ENCODE peak calls at places on chromosomes 5 and 9, in ten cellular contexts. One of them, this sample, is unnamed.

GRCh38 chr9:74735761-74736160 is 152.0 kb downstream of the TRPM6 start:
- DNase-seq in MCF 10A: no peak
- DNase-seq in ureter: no peak
- DNase-seq in LoVo: no peak
- DNase-seq in SK-N-DZ: no peak
- DNase-seq in activated CD8-positive, alpha-beta memory T cell treated with anti-CD3 and anti-CD28 coated beads for 48 hours: no peak
- DNase-seq in LHCN-M2: no peak
- DNase-seq in stimulated activated CD8-positive, alpha-beta memory T cell treated with anti-CD3 and anti-CD28 coated beads, Interleukin-4, amount 100 ng/mL, for 1 hour: no peak
- DNase-seq in OCI-M1: no peak
- DNase-seq in Kasumi-1: no peak
- DNase-seq in this sample: no peak

GRCh38 chr5:54905942-54906537 is 79.4 kb downstream of the ESM1 start:
- DNase-seq in Kasumi-1: peak
- DNase-seq in OCI-M1: peak
- DNase-seq in SK-N-DZ: peak
- DNase-seq in MCF 10A: peak
- DNase-seq in LHCN-M2: peak
- DNase-seq in activated CD8-positive, alpha-beta memory T cell treated with anti-CD3 and anti-CD28 coated beads for 48 hours: no peak
- DNase-seq in LoVo: peak
- DNase-seq in stimulated activated CD8-positive, alpha-beta memory T cell treated with anti-CD3 and anti-CD28 coated beads, Interleukin-4, amount 100 ng/mL, for 1 hour: peak
- DNase-seq in ureter: peak
- DNase-seq in this sample: peak

GRCh38 chr9:127569819-127570401 is 42.2 kb upstream of the STXBP1 start:
- DNase-seq in Kasumi-1: no peak
- DNase-seq in stimulated activated CD8-positive, alpha-beta memory T cell treated with anti-CD3 and anti-CD28 coated beads, Interleukin-4, amount 100 ng/mL, for 1 hour: no peak
- DNase-seq in OCI-M1: no peak
- DNase-seq in SK-N-DZ: peak
- DNase-seq in ureter: no peak
- DNase-seq in LHCN-M2: peak
- DNase-seq in activated CD8-positive, alpha-beta memory T cell treated with anti-CD3 and anti-CD28 coated beads for 48 hours: no peak
- DNase-seq in LoVo: no peak
- DNase-seq in MCF 10A: peak
- DNase-seq in this sample: peak

GRCh38 chr9:138044485-138045383 is 167.2 kb downstream of the CACNA1B start:
- DNase-seq in LoVo: no peak
- DNase-seq in stimulated activated CD8-positive, alpha-beta memory T cell treated with anti-CD3 and anti-CD28 coated beads, Interleukin-4, amount 100 ng/mL, for 1 hour: no peak
- DNase-seq in Kasumi-1: no peak
- DNase-seq in ureter: peak
- DNase-seq in activated CD8-positive, alpha-beta memory T cell treated with anti-CD3 and anti-CD28 coated beads for 48 hours: no peak
- DNase-seq in LHCN-M2: no peak
- DNase-seq in SK-N-DZ: no peak
- DNase-seq in MCF 10A: no peak
- DNase-seq in OCI-M1: no peak
- DNase-seq in this sample: no peak

GRCh38 chr5:122909470-122910100 is 64.2 kb downstream of the SNX24 start:
- DNase-seq in Kasumi-1: no peak
- DNase-seq in ureter: no peak
- DNase-seq in MCF 10A: no peak
- DNase-seq in LoVo: no peak
- DNase-seq in activated CD8-positive, alpha-beta memory T cell treated with anti-CD3 and anti-CD28 coated beads for 48 hours: no peak
- DNase-seq in stimulated activated CD8-positive, alpha-beta memory T cell treated with anti-CD3 and anti-CD28 coated beads, Interleukin-4, amount 100 ng/mL, for 1 hour: no peak
- DNase-seq in LHCN-M2: no peak
- DNase-seq in OCI-M1: no peak
- DNase-seq in SK-N-DZ: no peak
- DNase-seq in this sample: no peak

GRCh38 chr9:75950983-75951382 is 60.5 kb downstream of the PCSK5 start:
- DNase-seq in LHCN-M2: no peak
- DNase-seq in ureter: no peak
- DNase-seq in SK-N-DZ: no peak
- DNase-seq in stimulated activated CD8-positive, alpha-beta memory T cell treated with anti-CD3 and anti-CD28 coated beads, Interleukin-4, amount 100 ng/mL, for 1 hour: no peak
- DNase-seq in Kasumi-1: no peak
- DNase-seq in LoVo: peak
- DNase-seq in MCF 10A: no peak
- DNase-seq in activated CD8-positive, alpha-beta memory T cell treated with anti-CD3 and anti-CD28 coated beads for 48 hours: no peak
- DNase-seq in OCI-M1: peak
- DNase-seq in this sample: no peak

GRCh38 chr9:98118640-98119601 is at the start of gene TRIM14:
- DNase-seq in LHCN-M2: peak
- DNase-seq in MCF 10A: peak
- DNase-seq in Kasumi-1: peak
- DNase-seq in LoVo: peak
- DNase-seq in OCI-M1: peak
- DNase-seq in SK-N-DZ: peak
- DNase-seq in ureter: peak
- DNase-seq in stimulated activated CD8-positive, alpha-beta memory T cell treated with anti-CD3 and anti-CD28 coated beads, Interleukin-4, amount 100 ng/mL, for 1 hour: no peak
- DNase-seq in activated CD8-positive, alpha-beta memory T cell treated with anti-CD3 and anti-CD28 coated beads for 48 hours: peak
- DNase-seq in this sample: peak

GRCh38 chr5:163498886-163499285 is 6.5 kb upstream of the MAT2B start:
- DNase-seq in SK-N-DZ: no peak
- DNase-seq in ureter: no peak
- DNase-seq in MCF 10A: no peak
- DNase-seq in LoVo: no peak
- DNase-seq in LHCN-M2: peak
- DNase-seq in Kasumi-1: no peak
- DNase-seq in stimulated activated CD8-positive, alpha-beta memory T cell treated with anti-CD3 and anti-CD28 coated beads, Interleukin-4, amount 100 ng/mL, for 1 hour: no peak
- DNase-seq in OCI-M1: no peak
- DNase-seq in activated CD8-positive, alpha-beta memory T cell treated with anti-CD3 and anti-CD28 coated beads for 48 hours: no peak
- DNase-seq in this sample: no peak

GRCh38 chr5:55934117-55934613 is 60.6 kb downstream of the IL6ST start:
- DNase-seq in SK-N-DZ: no peak
- DNase-seq in MCF 10A: peak
- DNase-seq in stimulated activated CD8-positive, alpha-beta memory T cell treated with anti-CD3 and anti-CD28 coated beads, Interleukin-4, amount 100 ng/mL, for 1 hour: no peak
- DNase-seq in OCI-M1: no peak
- DNase-seq in LoVo: peak
- DNase-seq in ureter: no peak
- DNase-seq in Kasumi-1: no peak
- DNase-seq in activated CD8-positive, alpha-beta memory T cell treated with anti-CD3 and anti-CD28 coated beads for 48 hours: no peak
- DNase-seq in LHCN-M2: no peak
- DNase-seq in this sample: no peak

GRCh38 chr5:132839426-132840301 is 9.2 kb upstream of the SHROOM1 start:
- DNase-seq in LoVo: no peak
- DNase-seq in stimulated activated CD8-positive, alpha-beta memory T cell treated with anti-CD3 and anti-CD28 coated beads, Interleukin-4, amount 100 ng/mL, for 1 hour: no peak
- DNase-seq in ureter: no peak
- DNase-seq in MCF 10A: peak
- DNase-seq in Kasumi-1: no peak
- DNase-seq in OCI-M1: no peak
- DNase-seq in activated CD8-positive, alpha-beta memory T cell treated with anti-CD3 and anti-CD28 coated beads for 48 hours: no peak
- DNase-seq in LHCN-M2: peak
- DNase-seq in SK-N-DZ: no peak
- DNase-seq in this sample: peak

GRCh38 chr5:53073349-53073748 is 36.2 kb downstream of the MOCS2 start:
- DNase-seq in stimulated activated CD8-positive, alpha-beta memory T cell treated with anti-CD3 and anti-CD28 coated beads, Interleukin-4, amount 100 ng/mL, for 1 hour: no peak
- DNase-seq in activated CD8-positive, alpha-beta memory T cell treated with anti-CD3 and anti-CD28 coated beads for 48 hours: no peak
- DNase-seq in LHCN-M2: no peak
- DNase-seq in SK-N-DZ: no peak
- DNase-seq in LoVo: no peak
- DNase-seq in OCI-M1: no peak
- DNase-seq in ureter: no peak
- DNase-seq in MCF 10A: no peak
- DNase-seq in Kasumi-1: no peak
- DNase-seq in this sample: no peak

GRCh38 chr5:23419115-23419514 is 88.3 kb upstream of the PRDM9 start:
- DNase-seq in Kasumi-1: no peak
- DNase-seq in LoVo: no peak
- DNase-seq in SK-N-DZ: no peak
- DNase-seq in activated CD8-positive, alpha-beta memory T cell treated with anti-CD3 and anti-CD28 coated beads for 48 hours: no peak
- DNase-seq in LHCN-M2: no peak
- DNase-seq in MCF 10A: peak
- DNase-seq in stimulated activated CD8-positive, alpha-beta memory T cell treated with anti-CD3 and anti-CD28 coated beads, Interleukin-4, amount 100 ng/mL, for 1 hour: no peak
- DNase-seq in OCI-M1: peak
- DNase-seq in ureter: no peak
- DNase-seq in this sample: no peak

GRCh38 chr5:153866176-153866575 is 172.5 kb downstream of the FAM114A2 start:
- DNase-seq in activated CD8-positive, alpha-beta memory T cell treated with anti-CD3 and anti-CD28 coated beads for 48 hours: no peak
- DNase-seq in ureter: no peak
- DNase-seq in SK-N-DZ: no peak
- DNase-seq in LHCN-M2: no peak
- DNase-seq in OCI-M1: no peak
- DNase-seq in MCF 10A: no peak
- DNase-seq in Kasumi-1: no peak
- DNase-seq in LoVo: peak
- DNase-seq in stimulated activated CD8-positive, alpha-beta memory T cell treated with anti-CD3 and anti-CD28 coated beads, Interleukin-4, amount 100 ng/mL, for 1 hour: no peak
- DNase-seq in this sample: no peak

GRCh38 chr9:135485385-135485784 is 5.8 kb downstream of the PPP1R26 start:
- DNase-seq in LoVo: no peak
- DNase-seq in activated CD8-positive, alpha-beta memory T cell treated with anti-CD3 and anti-CD28 coated beads for 48 hours: no peak
- DNase-seq in Kasumi-1: no peak
- DNase-seq in LHCN-M2: no peak
- DNase-seq in OCI-M1: no peak
- DNase-seq in ureter: no peak
- DNase-seq in SK-N-DZ: no peak
- DNase-seq in stimulated activated CD8-positive, alpha-beta memory T cell treated with anti-CD3 and anti-CD28 coated beads, Interleukin-4, amount 100 ng/mL, for 1 hour: no peak
- DNase-seq in MCF 10A: no peak
- DNase-seq in this sample: no peak

GRCh38 chr9:97406620-97407177 is 5.2 kb upstream of the TDRD7 start:
- DNase-seq in LoVo: peak
- DNase-seq in OCI-M1: no peak
- DNase-seq in ureter: no peak
- DNase-seq in activated CD8-positive, alpha-beta memory T cell treated with anti-CD3 and anti-CD28 coated beads for 48 hours: no peak
- DNase-seq in MCF 10A: no peak
- DNase-seq in stimulated activated CD8-positive, alpha-beta memory T cell treated with anti-CD3 and anti-CD28 coated beads, Interleukin-4, amount 100 ng/mL, for 1 hour: no peak
- DNase-seq in LHCN-M2: no peak
- DNase-seq in SK-N-DZ: no peak
- DNase-seq in Kasumi-1: no peak
- DNase-seq in this sample: no peak

GRCh38 chr5:133409210-133409674 is 203.1 kb downstream of the FSTL4 start:
- DNase-seq in ureter: no peak
- DNase-seq in stimulated activated CD8-positive, alpha-beta memory T cell treated with anti-CD3 and anti-CD28 coated beads, Interleukin-4, amount 100 ng/mL, for 1 hour: no peak
- DNase-seq in activated CD8-positive, alpha-beta memory T cell treated with anti-CD3 and anti-CD28 coated beads for 48 hours: no peak
- DNase-seq in SK-N-DZ: no peak
- DNase-seq in MCF 10A: no peak
- DNase-seq in LoVo: no peak
- DNase-seq in OCI-M1: no peak
- DNase-seq in Kasumi-1: no peak
- DNase-seq in LHCN-M2: no peak
- DNase-seq in this sample: no peak

This sample was measured in dermis microvascular lymphatic vessel endothelial cell.